ENCODE peak calls at places on chromosomes 5 and 9, in four cellular contexts. One of them, this sample, is unnamed.

GRCh38 chr9:123329329-123329955 is 26.6 kb upstream of the CRB2 start:
- DNase-seq in cerebellum: no peak
- DNase-seq in GM23248: peak; percentile 53
- DNase-seq in HEK293T: no peak
- DNase-seq in this sample: no peak

GRCh38 chr5:176157656-176158055 is 80.6 kb upstream of the SIMC1 start:
- DNase-seq in cerebellum: no peak
- DNase-seq in GM23248: peak; percentile 86
- DNase-seq in HEK293T: no peak
- DNase-seq in this sample: no peak

GRCh38 chr5:78367318-78367991 is 7.0 kb downstream of the SCAMP1 start:
- DNase-seq in cerebellum: no peak
- DNase-seq in GM23248: no peak
- DNase-seq in HEK293T: no peak
- DNase-seq in this sample: no peak

GRCh38 chr9:137971477-137972138 is 94.0 kb downstream of the CACNA1B start:
- DNase-seq in cerebellum: no peak
- DNase-seq in GM23248: no peak
- DNase-seq in HEK293T: no peak
- DNase-seq in this sample: no peak

GRCh38 chr9:127418037-127418471 is 6.1 kb upstream of the ZNF79 start:
- DNase-seq in cerebellum: no peak
- DNase-seq in GM23248: peak; percentile 51
- DNase-seq in HEK293T: peak; percentile 57
- DNase-seq in this sample: no peak

GRCh38 chr9:99042620-99043019 is 62.3 kb upstream of the TGFBR1 start:
- DNase-seq in cerebellum: no peak
- DNase-seq in GM23248: no peak
- DNase-seq in HEK293T: no peak
- DNase-seq in this sample: no peak

GRCh38 chr9:110130211-110130610 is 77.7 kb downstream of the C9orf152 start:
- DNase-seq in cerebellum: no peak
- DNase-seq in GM23248: no peak
- DNase-seq in HEK293T: no peak
- DNase-seq in this sample: no peak

GRCh38 chr5:36276864-36277263 is 24.8 kb downstream of the RANBP3L start:
- DNase-seq in cerebellum: peak; percentile 82
- DNase-seq in GM23248: no peak
- DNase-seq in HEK293T: no peak
- DNase-seq in this sample: no peak

GRCh38 chr5:43156388-43156787 is 35.6 kb upstream of the NIM1K start:
- DNase-seq in cerebellum: no peak
- DNase-seq in GM23248: no peak
- DNase-seq in HEK293T: no peak
- DNase-seq in this sample: no peak

GRCh38 chr5:54529565-54529964 is 12.0 kb downstream of the SNX18 start:
- DNase-seq in cerebellum: no peak
- DNase-seq in GM23248: no peak
- DNase-seq in HEK293T: no peak
- DNase-seq in this sample: no peak

GRCh38 chr9:112755059-112755458 is 4.5 kb downstream of the SNX30 start:
- DNase-seq in cerebellum: no peak
- DNase-seq in GM23248: peak; percentile 55
- DNase-seq in HEK293T: no peak
- DNase-seq in this sample: no peak